ENCODE peak calls at places on chromosomes 16 and 17, in five cellular contexts. H is heart right ventricle; O is CD8-positive, alpha-beta T cell; N is choroid plexus epithelial cell; D is cardiac muscle cell. L is an unnamed sample.

GRCh38 chr17:68437979-68438877 is 19.1 kb downstream of the WIPI1 start:
- DNase-seq in H (peak; percentile 47), D (peak; percentile 65), N (peak; percentile 62), O (no peak), L (no peak)

GRCh38 chr17:36591434-36592315 is at the start of gene DHRS11:
- DNase-seq in D (peak; percentile 88), O (peak; percentile 69), H (peak; percentile 90), N (peak; percentile 75), L (peak; percentile 59)

GRCh38 chr17:45284176-45285140 is 22.6 kb upstream of the SPATA32 start:
- DNase-seq in N (no peak), H (peak; percentile 67), D (no peak), O (no peak), L (no peak)

GRCh38 chr16:66872524-66872923 is 7.8 kb upstream of the PDP2 start:
- DNase-seq in D (no peak), H (no peak), N (peak; percentile 20), O (no peak), L (no peak)

GRCh38 chr17:77873518-77874302 is 84.8 kb upstream of the TNRC6C start:
- DNase-seq in D (no peak), H (no peak), O (no peak), N (no peak), L (no peak)

GRCh38 chr16:82260212-82260795 is 90.3 kb upstream of the MPHOSPH6 start:
- DNase-seq in N (peak; percentile 2), O (no peak), D (no peak), H (no peak), L (no peak)

GRCh38 chr17:1999557-2000251 is 25.4 kb downstream of the RTN4RL1 start:
- DNase-seq in H (peak; percentile 62), O (no peak), N (peak; percentile 39), D (peak; percentile 86), L (no peak)

GRCh38 chr16:63361032-63361624 is 1324.9 kb upstream of the CDH8 start:
- DNase-seq in H (no peak), D (peak; percentile 62), N (peak; percentile 86), O (no peak), L (no peak)

GRCh38 chr16:13568803-13569202 is 351.2 kb upstream of the ERCC4 start:
- DNase-seq in O (no peak), N (no peak), D (no peak), H (no peak), L (no peak)
- TF ChIP-seq CTCF in O (no peak), N (no peak), D (no peak), H (no peak), L (no peak)

GRCh38 chr16:75648265-75649076 is 898 bp downstream of the TERF2IP start:
- DNase-seq in D (peak; percentile 85), N (peak; percentile 80), O (peak; percentile 81), H (peak; percentile 83), L (peak; percentile 85)
- TF ChIP-seq CTCF in D (no peak), N (no peak), O (no peak), H (no peak), L (no peak)

GRCh38 chr16:74275031-74275636 is 21.5 kb upstream of the PSMD7 start:
- DNase-seq in N (peak; percentile 58), O (no peak), H (no peak), D (peak; percentile 23), L (no peak)
- TF ChIP-seq CTCF in N (peak; percentile 62), O (peak; percentile 37), H (peak; percentile 42), D (peak; percentile 49), L (peak; percentile 16)

GRCh38 chr17:15048381-15048780 is 216.7 kb downstream of the PMP22 start:
- DNase-seq in N (peak; percentile 38), D (no peak), H (no peak), O (no peak), L (no peak)
- TF ChIP-seq CTCF in N (peak; percentile 46), D (no peak), H (no peak), O (no peak), L (no peak)

GRCh38 chr17:46819906-46820351 is 1.4 kb upstream of the WNT3 start:
- DNase-seq in D (no peak), H (no peak), O (no peak), N (no peak), L (no peak)
- TF ChIP-seq CTCF in D (no peak), H (no peak), O (no peak), N (no peak), L (no peak)

GRCh38 chr16:76665571-76666275 is 388.5 kb downstream of the CNTNAP4 start:
- DNase-seq in D (no peak), N (no peak), O (no peak), H (no peak), L (no peak)
- TF ChIP-seq CTCF in D (no peak), N (no peak), O (no peak), H (no peak), L (no peak)

DNA sequence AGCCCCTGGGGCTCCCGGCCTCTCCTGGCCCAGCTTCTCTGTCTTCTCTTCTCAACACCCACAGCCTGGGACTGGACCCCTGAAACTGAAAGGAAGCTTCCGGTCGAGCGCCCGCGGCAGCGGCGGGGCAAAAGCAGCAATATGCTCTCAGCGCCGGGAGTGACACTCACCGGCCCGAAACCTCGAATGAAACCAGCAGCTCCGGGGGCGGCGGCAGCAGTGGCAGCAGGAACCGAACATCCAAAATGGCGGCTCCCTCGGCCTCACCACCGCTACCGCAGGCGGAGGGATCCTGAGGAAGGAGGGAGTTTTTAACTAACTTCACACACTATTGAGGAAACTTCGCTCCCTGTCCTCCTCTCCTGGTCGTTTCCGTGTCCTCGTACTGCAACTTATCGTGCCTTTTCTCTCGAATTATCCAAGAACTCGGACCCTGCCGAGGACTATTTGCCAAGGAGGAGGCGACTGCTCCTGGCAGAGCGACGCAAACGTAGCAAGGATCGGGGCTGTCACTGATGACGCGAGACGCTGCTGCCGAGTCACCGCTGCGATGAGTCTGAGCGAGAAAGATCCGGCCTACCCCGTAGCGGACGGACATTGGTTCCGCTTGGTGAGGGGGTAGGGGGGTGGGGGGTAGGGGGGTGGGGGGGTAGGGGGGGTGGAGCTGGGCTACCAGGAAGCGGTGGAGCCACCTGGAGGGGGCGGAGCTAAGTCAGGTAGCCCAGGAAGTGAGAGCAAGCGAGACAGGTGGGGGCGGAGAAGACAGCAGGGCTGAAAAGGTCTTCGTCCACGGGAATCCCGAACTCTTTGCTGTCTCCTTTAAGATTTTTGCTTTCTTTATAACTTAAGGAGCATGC is at the start of gene AP1G1:
- DNase-seq in N (peak; percentile 99), D (peak; percentile 97), H (peak; percentile 92), O (peak; percentile 87), L (peak; percentile 84)
- TF ChIP-seq CTCF in N (no peak), D (no peak), H (no peak), O (no peak), L (no peak)

GRCh38 chr17:75077490-75078096 is 10.2 kb upstream of the SLC16A5 start:
- DNase-seq in N (peak; percentile 31), D (no peak), O (peak; percentile 39), H (peak; percentile 84), L (peak; percentile 42)
- TF ChIP-seq CTCF in N (peak; percentile 2), D (no peak), O (no peak), H (peak; percentile 28), L (no peak)

GRCh38 chr17:10313037-10313672 is 59.7 kb downstream of the MYH13 start:
- DNase-seq in H (no peak), D (no peak), O (no peak), N (no peak), L (no peak)

GRCh38 chr17:10318540-10318939 is 54.3 kb downstream of the MYH13 start:
- DNase-seq in H (no peak), D (no peak), N (no peak), O (no peak), L (no peak)

GRCh38 chr17:10314332-10314731 is 58.5 kb downstream of the MYH13 start:
- DNase-seq in D (no peak), O (no peak), H (no peak), N (no peak), L (no peak)

GRCh38 chr17:10316986-10317834 is 55.6 kb downstream of the MYH13 start:
- DNase-seq in D (peak; percentile 64), O (no peak), N (peak; percentile 28), H (peak; percentile 46), L (no peak)
- TF ChIP-seq CTCF in D (peak; percentile 71), O (peak; percentile 71), N (peak; percentile 44), H (peak; percentile 70), L (peak; percentile 59)

GRCh38 chr17:73604476-73604875 is 39.8 kb downstream of the SDK2 start:
- DNase-seq in O (no peak), H (no peak), N (no peak), D (no peak), L (no peak)
- TF ChIP-seq CTCF in O (no peak), H (no peak), N (no peak), D (no peak), L (no peak)

L was measured in CD4-positive, alpha-beta T cell.